ENCODE peak calls at places on chromosomes 1 and 21, in ten cellular contexts. D is foreskin melanocyte, E is GM19239, S is BJ, X is right atrium auricular region, G is heart left ventricle, Z is left cardiac atrium, J is OCI-LY7, R is PC-9, U is GM12891. N is an unnamed sample.

GRCh38 chr1:34083974-34084373 is 81.1 kb downstream of the CSMD2 start:
- DNase-seq in X (no peak), U (no peak), S (no peak), E (no peak), D (no peak), J (no peak), Z (no peak), R (no peak), G (no peak), N (no peak)

GRCh38 chr1:181676269-181676668 is 193.0 kb downstream of the CACNA1E start:
- DNase-seq in E (peak), X (no peak), Z (no peak), D (peak), S (no peak), U (peak), R (no peak), J (peak), G (no peak), N (peak)

GRCh38 chr1:48396208-48396607 is 75.8 kb downstream of the SPATA6 start:
- DNase-seq in R (no peak), S (no peak), U (no peak), G (no peak), E (no peak), X (no peak), D (no peak), Z (no peak), J (no peak), N (no peak)

GRCh38 chr1:236734141-236734765 is 48.0 kb downstream of the ACTN2 start:
- DNase-seq in Z (no peak), U (no peak), R (no peak), J (no peak), X (no peak), E (no peak), S (no peak), D (no peak), G (no peak), N (peak)

GRCh38 chr1:7421471-7422075 is 349.5 kb upstream of the VAMP3 start:
- DNase-seq in U (no peak), S (no peak), X (no peak), J (no peak), E (no peak), D (no peak), G (no peak), R (no peak), Z (peak), N (no peak)

GRCh38 chr1:151799179-151800022 is 5.8 kb downstream of the LINGO4 start:
- DNase-seq in S (no peak), J (no peak), D (no peak), Z (no peak), E (no peak), R (no peak), U (no peak), G (no peak), X (no peak), N (no peak)

GRCh38 chr1:167602840-167603239 is 27.2 kb upstream of the RCSD1 start:
- DNase-seq in U (no peak), D (no peak), E (no peak), Z (no peak), G (no peak), X (no peak), J (no peak), R (no peak), S (no peak), N (no peak)

GRCh38 chr1:222464841-222465210 is 83.1 kb downstream of the HHIPL2 start:
- DNase-seq in U (no peak), G (peak), J (peak), Z (peak), E (peak), X (peak), S (peak), D (peak), R (no peak), N (peak)

GRCh38 chr1:75937034-75937433 is 4.8 kb upstream of the ASB17 start:
- DNase-seq in X (no peak), G (no peak), R (no peak), S (peak), J (no peak), U (no peak), D (peak), E (no peak), Z (no peak), N (peak)

GRCh38 chr1:152622803-152623202 is at the start of gene LCE3A:
- DNase-seq in U (no peak), R (no peak), X (no peak), S (no peak), Z (no peak), G (no peak), E (no peak), D (no peak), J (no peak), N (peak)

GRCh38 chr1:8197493-8198282 is 120.2 kb upstream of the SLC45A1 start:
- DNase-seq in J (no peak), X (peak), E (no peak), G (peak), R (peak), S (peak), U (peak), D (no peak), Z (peak), N (no peak)

GRCh38 chr1:92473781-92474495 is 12.8 kb downstream of the GFI1 start:
- DNase-seq in R (no peak), U (no peak), E (no peak), J (no peak), Z (no peak), G (no peak), S (no peak), D (no peak), X (no peak), N (peak)

GRCh38 chr1:205612104-205612503 is 19.7 kb downstream of the ELK4 start:
- DNase-seq in S (no peak), Z (no peak), R (no peak), E (no peak), G (no peak), D (no peak), U (no peak), X (no peak), J (no peak), N (no peak)

GRCh38 chr21:26800455-26801454 is 44.5 kb downstream of the ADAMTS1 start:
- DNase-seq in Z (no peak), U (no peak), E (no peak), R (no peak), X (no peak), S (peak), J (no peak), D (no peak), G (peak), N (no peak)

GRCh38 chr1:109768700-109769325 is 5.1 kb upstream of the EPS8L3 start:
- DNase-seq in J (no peak), G (peak), Z (peak), D (no peak), S (no peak), X (no peak), E (no peak), U (no peak), R (no peak), N (no peak)

GRCh38 chr1:115679141-115679611 is 37.4 kb downstream of the VANGL1 start:
- DNase-seq in R (peak), X (peak), G (peak), U (no peak), S (no peak), J (no peak), E (no peak), D (no peak), Z (peak), N (peak)

GRCh38 chr1:47627471-47628370 is 189.9 kb downstream of the FOXD2 start:
- DNase-seq in E (no peak), R (no peak), D (peak), S (no peak), G (no peak), U (no peak), Z (no peak), X (no peak), J (no peak), N (no peak)

GRCh38 chr1:69929278-69930057 is 275.9 kb downstream of the LRRC40 start:
- DNase-seq in R (peak), U (no peak), X (no peak), E (no peak), J (no peak), S (no peak), D (no peak), Z (no peak), G (no peak), N (no peak)

GRCh38 chr1:25182629-25183028 is 49.7 kb downstream of the SYF2 start:
- DNase-seq in J (no peak), Z (no peak), R (peak), D (peak), G (no peak), S (no peak), U (no peak), X (no peak), E (no peak), N (no peak)

GRCh38 chr1:21379571-21379970 is 60.4 kb upstream of the NBPF3 start:
- DNase-seq in G (no peak), E (no peak), D (no peak), S (no peak), Z (no peak), J (no peak), U (no peak), X (no peak), R (no peak), N (no peak)

GRCh38 chr1:19628879-19629278 is 15.2 kb upstream of the NBL1 start:
- DNase-seq in E (no peak), D (no peak), G (no peak), U (no peak), X (no peak), R (no peak), Z (no peak), S (no peak), J (no peak), N (no peak)

GRCh38 chr1:13829152-13829769 is 129.3 kb downstream of the PRDM2 start:
- DNase-seq in S (no peak), G (no peak), E (no peak), U (no peak), D (no peak), J (no peak), Z (no peak), R (no peak), X (peak), N (no peak)

GRCh38 chr1:5271264-5271663 is 616.9 kb downstream of the AJAP1 start:
- DNase-seq in Z (no peak), E (no peak), D (no peak), J (no peak), G (no peak), R (no peak), X (no peak), S (no peak), U (no peak), N (no peak)

GRCh38 chr1:200075522-200075921 is 48.0 kb downstream of the NR5A2 start:
- DNase-seq in R (no peak), U (no peak), D (no peak), E (no peak), S (no peak), G (peak), X (no peak), Z (peak), J (peak), N (no peak)

GRCh38 chr1:107976431-107977215 is 11.6 kb upstream of the VAV3 start:
- DNase-seq in R (no peak), X (no peak), J (no peak), U (no peak), D (no peak), S (no peak), G (no peak), E (no peak), Z (no peak), N (no peak)

GRCh38 chr1:163875927-163876320 is 554.2 kb downstream of the NUF2 start:
- DNase-seq in U (no peak), Z (no peak), G (no peak), X (no peak), S (peak), J (no peak), D (no peak), E (no peak), R (no peak), N (no peak)

GRCh38 chr1:64173300-64173940 is 30.0 kb upstream of the UBE2U start:
- DNase-seq in S (no peak), Z (no peak), X (no peak), G (no peak), R (peak), U (no peak), D (no peak), J (no peak), E (no peak), N (no peak)

GRCh38 chr1:232806071-232806510 is 875 bp downstream of the MAP10 start:
- DNase-seq in R (no peak), G (no peak), E (no peak), S (no peak), U (no peak), Z (no peak), X (no peak), J (no peak), D (no peak), N (no peak)

GRCh38 chr1:8667869-8668595 is 149.4 kb downstream of the RERE start:
- DNase-seq in Z (peak), J (no peak), G (no peak), X (no peak), E (no peak), S (no peak), U (no peak), D (no peak), R (peak), N (no peak)

GRCh38 chr1:115237507-115237906 is 100.5 kb downstream of the NGF start:
- DNase-seq in D (no peak), G (no peak), R (no peak), E (no peak), J (no peak), U (no peak), X (no peak), Z (no peak), S (no peak), N (no peak)

GRCh38 chr1:84598846-84599741 is 24.9 kb upstream of the CTBS start:
- DNase-seq in E (no peak), R (no peak), D (peak), J (peak), S (peak), X (no peak), U (no peak), G (no peak), Z (no peak), N (peak)

GRCh38 chr1:14650951-14651350 is 52.5 kb downstream of the KAZN start:
- DNase-seq in R (no peak), U (no peak), D (peak), S (no peak), E (no peak), X (no peak), Z (no peak), G (no peak), J (no peak), N (no peak)

GRCh38 chr1:59151860-59152259 is 145.0 kb upstream of the FGGY start:
- DNase-seq in Z (no peak), J (no peak), R (no peak), X (no peak), S (no peak), E (no peak), U (no peak), G (no peak), D (no peak), N (no peak)

GRCh38 chr1:12601690-12602632 is 16.0 kb downstream of the DHRS3 start:
- DNase-seq in G (peak), Z (peak), E (no peak), X (no peak), J (no peak), R (no peak), S (no peak), U (no peak), D (peak), N (no peak)

N was measured in GM12865.